ENCODE peak calls at places on chromosomes 12 and 14, in six cellular contexts. Z, E, P, N, G and X are unnamed samples. For H3K4me1, the result is how much of the 10 kb centered on the place peaks cover.

GRCh38 chr14:104220225-104221070 is 82.1 kb downstream of the KIF26A start:
- DNase-seq in N (no peak), E (peak), Z (no peak), G (peak), P (no peak), X (no peak)

GRCh38 chr14:100898935-100899840 is 4.3 kb downstream of the RTL1 start:
- DNase-seq in N (peak), P (no peak), E (peak), G (peak), Z (peak), X (no peak)

GRCh38 chr12:104582739-104583138 is 126.0 kb downstream of the CHST11 start:
- DNase-seq in P (no peak), G (no peak), N (no peak), Z (no peak), E (no peak), X (no peak)

GRCh38 chr14:81343166-81343565 is 57.0 kb downstream of the STON2 start:
- DNase-seq in E (no peak), P (no peak), G (no peak), N (no peak), Z (no peak), X (no peak)

GRCh38 chr14:103334644-103335603 is 887 bp downstream of the EIF5 start:
- DNase-seq in Z (peak), P (peak), G (peak), E (peak), N (peak), X (peak)

GRCh38 chr14:104795781-104796681 is 483 bp upstream of the AKT1 start:
- DNase-seq in N (peak), E (no peak), P (peak), G (peak), Z (peak), X (peak)

GRCh38 chr12:116194935-116195431 is 82.5 kb downstream of the MED13L start:
- DNase-seq in N (no peak), G (no peak), Z (no peak), E (no peak), P (no peak), X (peak)

GRCh38 chr14:75188520-75189267 is 12.3 kb upstream of the TMED10 start:
- DNase-seq in E (peak), P (no peak), N (no peak), G (no peak), Z (peak), X (no peak)

GRCh38 chr12:92107621-92108131 is 38.0 kb downstream of the BTG1 start:
- DNase-seq in Z (no peak), E (no peak), G (no peak), N (no peak), P (no peak), X (no peak)

GRCh38 chr14:38128640-38129039 is 79.1 kb upstream of the SSTR1 start:
- DNase-seq in N (no peak), Z (no peak), P (no peak), E (no peak), G (no peak), X (no peak)

GRCh38 chr14:46487582-46488350 is 163.8 kb downstream of the RPL10L start:
- DNase-seq in Z (no peak), E (no peak), N (no peak), G (no peak), P (no peak), X (no peak)

GRCh38 chr12:91885851-91886250 is 259.8 kb downstream of the BTG1 start:
- DNase-seq in P (no peak), N (no peak), G (no peak), Z (no peak), E (no peak), X (no peak)

GRCh38 chr14:42715316-42715715 is 1108.6 kb downstream of the LRFN5 start:
- DNase-seq in E (no peak), P (peak), N (no peak), Z (no peak), G (no peak), X (no peak)

GRCh38 chr14:103721334-103722120 is 5.9 kb downstream of the ZFYVE21 start:
- DNase-seq in G (peak), N (no peak), P (peak), E (no peak), Z (no peak), X (no peak)

GRCh38 chr14:105379946-105380345 is 18.4 kb upstream of the TEX22 start:
- DNase-seq in N (no peak), Z (no peak), E (no peak), P (no peak), G (peak), X (no peak)

GRCh38 chr14:32366256-32366655 is 37.2 kb downstream of the AKAP6 start:
- DNase-seq in E (no peak), P (peak), N (peak), G (peak), Z (no peak), X (no peak)

GRCh38 chr12:55818886-55819285 is 1.0 kb downstream of the ORMDL2 start:
- DNase-seq in P (peak), Z (no peak), E (no peak), N (no peak), G (no peak), X (no peak)

GRCh38 chr14:63853831-63854293 is 1.1 kb downstream of the SYNE2 start:
- DNase-seq in N (peak), P (peak), G (peak), Z (peak), E (peak), X (peak)

GRCh38 chr14:102805454-102805891 is 28.2 kb downstream of the TRAF3 start:
- DNase-seq in E (no peak), Z (no peak), P (peak), G (no peak), N (no peak), X (no peak)

GRCh38 chr14:100881211-100882025 is 22.1 kb downstream of the RTL1 start:
- DNase-seq in E (no peak), P (no peak), G (peak), N (no peak), Z (no peak), X (no peak)

GRCh38 chr14:51014086-51014485 is 69.8 kb upstream of the PYGL start:
- DNase-seq in N (peak), P (peak), G (peak), E (no peak), Z (peak), X (no peak)

GRCh38 chr12:61536525-61536924 is 723.7 kb upstream of the USP15 start:
- DNase-seq in Z (no peak), G (peak), E (no peak), P (peak), N (no peak), X (no peak)

GRCh38 chr14:29804481-29804880 is 123.2 kb downstream of the PRKD1 start:
- DNase-seq in E (no peak), Z (no peak), P (no peak), G (no peak), N (no peak), X (no peak)

GRCh38 chr14:104968541-104969401 is 9.4 kb downstream of the AHNAK2 start:
- DNase-seq in Z (no peak), P (peak), N (peak), G (peak), E (no peak), X (no peak)

GRCh38 chr12:27534765-27535161 is 10.8 kb downstream of the PPFIBP1 start:
- DNase-seq in E (no peak), P (no peak), N (no peak), G (no peak), Z (no peak), X (no peak)

GRCh38 chr12:55670213-55670730 is 33.6 kb downstream of the OR10P1 start:
- DNase-seq in G (no peak), E (no peak), P (no peak), Z (peak), N (no peak), X (no peak)

GRCh38 chr14:93903342-93904184 is 23.6 kb upstream of the FAM181A start:
- DNase-seq in E (no peak), G (peak), P (peak), N (peak), Z (peak), X (no peak)

GRCh38 chr12:70052931-70053497 is 190.2 kb upstream of the CNOT2 start:
- DNase-seq in Z (no peak), P (peak), N (peak), G (peak), E (peak), X (no peak)

GRCh38 chr12:117034691-117035090 is 64.5 kb downstream of the TESC start:
- DNase-seq in N (no peak), P (no peak), E (peak), Z (no peak), G (peak), X (no peak)

GRCh38 chr12:14993537-14994266 is 20.9 kb downstream of the PDE6H start:
- DNase-seq in G (no peak), Z (no peak), N (peak), P (peak), E (no peak), X (no peak)

GRCh38 chr12:11576104-11576503 is 73.4 kb upstream of the ETV6 start:
- DNase-seq in E (peak), Z (no peak), G (no peak), N (no peak), P (peak), X (no peak)

GRCh38 chr14:29240046-29240445 is 473.5 kb downstream of the FOXG1 start:
- DNase-seq in P (peak), G (no peak), Z (no peak), E (no peak), N (no peak), X (no peak)

GRCh38 chr14:99173086-99173485 is 98.9 kb downstream of the BCL11B start:
- DNase-seq in E (peak), G (no peak), P (no peak), Z (no peak), N (no peak), X (no peak)

GRCh38 chr12:32053881-32054624 is 52.6 kb upstream of the BICD1 start:
- DNase-seq in G (no peak), P (peak), E (no peak), N (peak), Z (no peak), X (no peak)

GRCh38 chr12:66371982-66372381 is 69.7 kb downstream of the HELB start:
- DNase-seq in Z (no peak), P (no peak), G (no peak), N (no peak), E (no peak), X (no peak)

GRCh38 chr14:35341454-35342159 is 49.4 kb downstream of the PSMA6 start:
- DNase-seq in N (peak), E (peak), P (peak), Z (peak), G (peak), X (peak)

DNA sequence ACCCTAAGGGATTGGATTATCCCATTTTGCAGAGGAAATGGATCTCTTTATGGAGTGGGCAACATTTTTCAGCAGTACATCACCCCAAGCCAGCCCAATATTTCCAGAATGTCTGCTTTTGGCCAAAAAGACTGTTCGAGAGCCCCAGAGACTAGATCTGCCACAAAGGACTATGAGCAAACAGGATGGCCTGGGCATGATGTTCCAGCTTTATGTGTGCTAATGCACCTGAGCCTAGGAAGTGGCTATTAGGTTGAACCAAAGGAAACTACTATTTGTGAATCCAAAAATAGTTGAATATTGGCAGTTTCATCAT is 14.8 kb upstream of the PNMA1 start:
- DNase-seq in N (no peak), P (no peak), Z (no peak), G (no peak), E (no peak), X (no peak)
- H3K27ac ChIP-seq in N (no peak), P (no peak), Z (peak), G (no peak), E (peak), X (no peak)

GRCh38 chr12:3083241-3083921 is 6.2 kb downstream of the TSPAN9 start:
- DNase-seq in N (no peak), E (no peak), G (no peak), P (no peak), Z (peak), X (no peak)

GRCh38 chr12:3083949-3084348 is 6.8 kb downstream of the TSPAN9 start:
- DNase-seq in P (no peak), E (no peak), Z (no peak), N (no peak), G (no peak), X (no peak)

GRCh38 chr12:3085341-3086125 is 8.4 kb downstream of the TSPAN9 start:
- DNase-seq in P (no peak), G (no peak), N (no peak), Z (no peak), E (no peak), X (no peak)

GRCh38 chr12:3086729-3087323 is 9.6 kb downstream of the TSPAN9 start:
- DNase-seq in N (no peak), E (no peak), Z (no peak), P (no peak), G (no peak), X (no peak)

GRCh38 chr12:3084742-3085141 is 7.6 kb downstream of the TSPAN9 start:
- DNase-seq in E (no peak), P (no peak), N (no peak), Z (no peak), G (no peak), X (no peak)
- H3K4me1 ChIP-seq in E (under half), P (under half), N (under half), Z (under half), G (under half), X (under half)

GRCh38 chr12:113230315-113231274 is 9.3 kb downstream of the TPCN1 start:
- DNase-seq in E (peak), P (no peak), Z (no peak), G (peak), N (no peak), X (no peak)
- H3K27ac ChIP-seq in E (no peak), P (no peak), Z (no peak), G (peak), N (peak), X (no peak)

GRCh38 chr12:53198470-53199110 is 8.5 kb downstream of the ITGB7 start:
- DNase-seq in N (no peak), Z (no peak), E (no peak), G (no peak), P (no peak), X (peak)
- H3K4me1 ChIP-seq in N (under half), Z (under half), E (under half), G (under half), P (under half), X (half or more)

DNA sequence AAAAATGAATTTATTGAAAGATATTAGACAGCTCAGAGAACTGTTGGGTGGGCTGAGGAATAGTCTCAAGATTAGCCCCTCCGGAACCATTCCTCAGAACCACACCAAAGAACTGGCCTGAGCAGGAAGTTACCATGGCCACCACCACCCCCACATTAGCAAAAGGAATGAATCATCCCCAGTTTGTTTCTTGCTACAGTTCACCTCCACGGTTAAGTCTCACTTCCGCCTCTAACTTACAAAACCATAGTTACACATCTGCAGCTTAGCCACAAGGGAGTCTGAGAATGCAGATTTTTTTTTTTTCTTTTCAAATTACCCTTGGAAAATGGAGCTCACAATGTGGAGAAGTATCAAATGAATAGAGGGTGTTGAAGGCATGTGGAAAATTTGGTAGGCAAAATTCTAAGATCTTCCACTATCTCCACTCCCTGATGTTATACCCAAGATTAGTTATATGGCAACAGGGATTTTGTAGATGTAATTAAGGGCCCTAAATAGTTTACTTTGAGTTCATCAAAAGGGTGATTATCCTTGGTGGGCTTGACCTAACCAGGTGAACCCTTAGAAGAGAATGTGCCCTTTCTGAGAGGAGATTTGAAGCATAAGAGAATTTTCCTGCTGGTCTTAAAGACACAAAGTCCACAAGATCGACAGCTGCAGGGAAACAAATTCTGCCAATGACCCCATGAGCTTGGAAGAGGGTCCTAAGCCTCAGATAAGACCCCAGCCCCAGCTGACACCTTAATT is 129.8 kb upstream of the KRR1 start:
- DNase-seq in E (no peak), N (peak), G (no peak), Z (no peak), P (peak), X (no peak)
- H3K27ac ChIP-seq in E (no peak), N (peak), G (no peak), Z (no peak), P (peak), X (no peak)

GRCh38 chr14:91323031-91323430 is 78.5 kb upstream of the GPR68 start:
- DNase-seq in E (no peak), Z (no peak), G (no peak), P (no peak), N (no peak), X (no peak)
- H3K4me1 ChIP-seq in E (half or more), Z (under half), G (under half), P (under half), N (under half), X (half or more)

GRCh38 chr14:69664865-69665526 is 53.6 kb downstream of the SUSD6 start:
- DNase-seq in G (peak), P (no peak), Z (no peak), E (no peak), N (no peak), X (no peak)

GRCh38 chr14:69663322-69663686 is 51.9 kb downstream of the SUSD6 start:
- DNase-seq in N (no peak), G (peak), E (no peak), Z (no peak), P (peak), X (no peak)

GRCh38 chr14:69662636-69663321 is 51.4 kb downstream of the SUSD6 start:
- DNase-seq in N (no peak), P (peak), G (no peak), Z (no peak), E (no peak), X (no peak)

GRCh38 chr14:69665596-69665995 is 54.2 kb downstream of the SUSD6 start:
- DNase-seq in E (no peak), Z (no peak), G (no peak), P (peak), N (no peak), X (no peak)

GRCh38 chr14:69664190-69664742 is 52.9 kb downstream of the SUSD6 start:
- DNase-seq in Z (no peak), E (no peak), N (no peak), G (no peak), P (no peak), X (no peak)
- H3K27ac ChIP-seq in Z (no peak), E (no peak), N (peak), G (peak), P (no peak), X (no peak)

GRCh38 chr12:102369876-102370275 is 110.5 kb downstream of the IGF1 start:
- DNase-seq in E (no peak), P (no peak), N (no peak), G (no peak), Z (no peak), X (no peak)

GRCh38 chr12:102376251-102376747 is 104.1 kb downstream of the IGF1 start:
- DNase-seq in E (peak), Z (no peak), P (peak), G (no peak), N (no peak), X (no peak)

GRCh38 chr12:102371177-102371576 is 109.2 kb downstream of the IGF1 start:
- DNase-seq in E (no peak), P (no peak), N (no peak), Z (no peak), G (no peak), X (no peak)

GRCh38 chr12:102374190-102374589 is 106.2 kb downstream of the IGF1 start:
- DNase-seq in P (peak), E (no peak), G (no peak), Z (no peak), N (no peak), X (no peak)

DNA sequence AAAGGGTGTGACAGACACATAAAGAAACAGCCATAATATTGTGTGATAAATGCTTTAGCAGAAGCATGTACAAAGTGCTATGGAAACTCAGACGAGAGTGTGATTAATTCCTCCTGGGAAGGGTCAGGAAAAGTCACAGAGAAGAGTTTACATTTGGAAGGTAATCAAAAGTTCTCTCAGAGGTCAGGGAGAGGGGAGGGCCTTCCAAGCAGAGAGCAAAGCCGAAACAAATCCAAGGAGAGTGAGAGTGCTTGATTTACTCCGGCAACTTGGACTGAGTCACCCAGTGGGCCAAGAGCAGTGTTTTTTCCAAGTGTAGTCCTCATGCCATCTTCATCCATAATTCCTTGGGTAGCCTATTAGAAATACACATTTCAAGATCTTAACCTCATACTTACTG is 108.3 kb downstream of the IGF1 start:
- DNase-seq in E (no peak), N (no peak), G (no peak), P (no peak), Z (no peak), X (no peak)
- H3K4me1 ChIP-seq in E (under half), N (under half), G (under half), P (under half), Z (under half), X (under half)

DNA sequence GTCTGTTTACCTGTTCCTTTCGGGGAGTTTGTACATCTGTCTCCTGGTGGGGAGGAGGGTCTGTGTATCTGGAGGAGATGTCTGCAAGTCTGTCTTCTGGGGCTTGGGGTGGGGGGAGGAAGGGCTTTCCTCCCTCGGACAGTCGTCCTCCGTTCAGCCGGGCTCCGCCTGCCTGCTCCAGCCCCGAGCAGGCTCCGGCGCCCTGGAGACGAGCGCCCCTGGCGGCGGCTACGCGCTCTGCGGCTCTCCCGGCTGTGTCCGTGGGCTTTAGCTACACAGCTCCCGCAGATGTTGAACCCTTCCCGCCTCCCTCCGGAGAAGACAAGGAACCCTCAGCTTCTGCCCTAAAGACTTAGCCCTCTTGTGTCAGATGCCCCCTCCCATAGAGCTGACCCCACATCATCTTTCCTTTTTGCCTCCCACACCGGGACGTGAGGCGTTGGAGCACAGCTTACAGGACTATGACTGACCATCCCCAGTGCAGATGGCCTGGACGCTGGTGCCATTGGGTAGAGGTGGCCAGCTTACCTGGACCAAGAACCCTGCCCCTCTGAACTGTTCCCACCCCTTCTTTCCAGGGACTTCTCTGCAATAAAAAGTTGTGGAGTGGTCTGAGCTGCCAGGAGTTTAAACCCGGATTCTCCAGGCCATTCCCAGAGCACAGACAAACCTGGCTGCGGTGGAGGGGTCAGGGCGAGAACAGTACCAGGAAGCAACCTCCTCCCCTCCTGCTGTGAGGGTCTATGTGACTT is 4.7 kb downstream of the KRT86 start:
- DNase-seq in Z (peak), E (peak), P (peak), N (peak), G (peak), X (peak)
- H3K27ac ChIP-seq in Z (no peak), E (no peak), P (peak), N (peak), G (no peak), X (no peak)